ENCODE peak calls at places on chromosomes 5 and 9, in six cellular contexts. M, F, A, U, O and E are unnamed samples.

GRCh38 chr9:93116049-93116961 is 17.7 kb downstream of the NINJ1 start:
- DNase-seq in F (peak; percentile 91), A (no peak), O (no peak), U (peak; percentile 85), M (peak; percentile 72), E (peak; percentile 82)

GRCh38 chr9:5622019-5622418 is 6.9 kb upstream of the RIC1 start:
- DNase-seq in A (no peak), M (peak; percentile 91), F (peak; percentile 86), O (peak; percentile 71), U (peak; percentile 88), E (peak; percentile 80)

GRCh38 chr5:168268949-168269943 is 22.2 kb upstream of the WWC1 start:
- DNase-seq in A (no peak), M (peak; percentile 82), O (no peak), F (peak; percentile 86), U (peak; percentile 77), E (peak; percentile 82)

GRCh38 chr5:168592014-168592368 is 12.8 kb upstream of the PANK3 start:
- DNase-seq in O (peak; percentile 29), A (no peak), U (peak; percentile 56), M (peak; percentile 35), F (peak; percentile 69), E (peak; percentile 76)

GRCh38 chr9:3285365-3286161 is 240.2 kb downstream of the RFX3 start:
- DNase-seq in M (peak; percentile 37), F (peak; percentile 34), U (no peak), O (peak; percentile 42), A (no peak), E (peak; percentile 34)

GRCh38 chr9:81074261-81074660 is 615.1 kb downstream of the TLE1 start:
- DNase-seq in M (no peak), F (no peak), O (no peak), U (no peak), A (no peak), E (no peak)

GRCh38 chr5:98568336-98568735 is 205.1 kb upstream of the RGMB start:
- DNase-seq in O (no peak), F (peak; percentile 22), A (no peak), M (peak; percentile 34), U (peak; percentile 69), E (no peak)

GRCh38 chr9:129568560-129569505 is 52.1 kb downstream of the C9orf50 start:
- DNase-seq in U (peak; percentile 44), F (peak; percentile 72), M (no peak), O (no peak), A (no peak), E (no peak)

GRCh38 chr5:159851053-159851452 is 65.2 kb upstream of the ADRA1B start:
- DNase-seq in A (no peak), F (no peak), M (peak; percentile 17), O (no peak), U (peak; percentile 68), E (no peak)

GRCh38 chr9:137683307-137683864 is 64.6 kb downstream of the EHMT1 start:
- DNase-seq in U (no peak), M (no peak), O (no peak), F (no peak), A (no peak), E (no peak)

GRCh38 chr9:4276856-4277255 is 23.0 kb downstream of the GLIS3 start:
- DNase-seq in O (no peak), U (no peak), F (no peak), M (no peak), A (no peak), E (no peak)

GRCh38 chr5:40834391-40834848 is 602 bp downstream of the RPL37 start:
- DNase-seq in A (peak; percentile 35), U (peak; percentile 36), O (no peak), F (peak; percentile 53), M (peak; percentile 33), E (peak; percentile 42)

GRCh38 chr9:108606408-108606807 is 249.4 kb downstream of the ACTL7B start:
- DNase-seq in U (no peak), O (no peak), F (no peak), M (no peak), A (no peak), E (no peak)
- TF ChIP-seq CTCF in U (no peak), O (no peak), F (no peak), M (no peak), A (no peak), E (no peak)

GRCh38 chr5:117072439-117072838 is 497.8 kb upstream of the SEMA6A start:
- DNase-seq in A (no peak), F (no peak), U (no peak), M (no peak), O (no peak), E (no peak)

GRCh38 chr5:117077142-117077541 is 502.5 kb upstream of the SEMA6A start:
- DNase-seq in O (no peak), U (no peak), M (no peak), F (peak; percentile 7), A (no peak), E (peak; percentile 14)
- TF ChIP-seq CTCF in O (no peak), U (peak; percentile 16), M (no peak), F (peak; percentile 52), A (no peak), E (peak; percentile 42)

DNA sequence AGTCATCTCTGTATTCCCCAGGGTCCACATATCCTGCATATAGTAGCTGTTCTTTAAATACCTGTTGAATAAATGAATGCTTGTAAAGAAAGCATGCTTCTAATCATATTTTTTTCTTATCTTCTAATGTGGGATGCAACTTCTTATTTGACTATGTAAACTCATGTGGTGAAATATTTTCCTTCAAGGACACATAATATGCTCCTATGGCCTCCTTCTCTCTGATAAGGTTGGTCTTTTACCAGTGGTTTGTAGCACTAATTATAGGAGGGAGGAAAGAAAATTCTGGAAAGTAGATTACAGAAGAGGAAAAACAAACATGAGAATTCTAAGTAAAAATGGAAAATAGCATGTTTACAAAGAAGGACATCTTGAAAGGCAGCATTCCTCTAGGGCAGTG is 28.6 kb upstream of the C5orf63 start:
- DNase-seq in U (no peak), F (no peak), A (no peak), M (no peak), O (no peak), E (no peak)
- TF ChIP-seq CTCF in U (no peak), F (no peak), A (no peak), M (no peak), O (no peak), E (no peak)

GRCh38 chr9:21413089-21414023 is 4.4 kb downstream of the IFNA8 start:
- DNase-seq in O (no peak), A (no peak), U (no peak), M (no peak), F (peak; percentile 14), E (no peak)
- TF ChIP-seq CTCF in O (peak; percentile 3), A (no peak), U (peak; percentile 33), M (peak; percentile 16), F (peak; percentile 48), E (peak; percentile 33)

DNA sequence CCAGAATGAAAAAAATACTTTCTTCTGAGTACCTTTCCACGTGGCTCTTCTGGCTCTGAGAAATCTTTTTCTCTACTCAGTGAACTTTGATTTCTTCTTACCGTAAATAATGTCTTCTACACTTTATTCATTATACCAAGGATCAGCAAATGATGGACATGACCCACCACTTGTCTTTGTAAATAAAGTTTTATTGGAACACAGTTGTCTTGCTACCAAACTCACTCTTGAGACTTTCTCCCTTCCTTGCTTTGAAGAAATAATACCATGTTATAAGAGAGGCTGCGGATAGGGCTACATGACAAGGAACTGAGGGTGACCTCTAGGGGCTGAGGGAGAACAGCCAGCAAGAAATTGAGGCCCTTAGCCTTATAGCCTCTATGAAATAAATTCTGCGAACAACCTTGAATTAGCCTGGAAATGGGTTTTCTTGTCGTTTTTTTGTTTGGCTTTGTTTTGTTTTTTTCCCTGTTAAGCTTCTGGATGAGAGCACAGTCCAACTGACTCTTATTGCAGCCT is 212.5 kb downstream of the COMMD10 start:
- DNase-seq in A (no peak), M (no peak), O (no peak), F (no peak), U (no peak), E (no peak)
- TF ChIP-seq CTCF in A (no peak), M (no peak), O (no peak), F (no peak), U (no peak), E (no peak)

GRCh38 chr5:9288234-9288633 is 257.6 kb downstream of the SEMA5A start:
- DNase-seq in O (no peak), M (no peak), U (no peak), F (no peak), A (no peak), E (no peak)
- TF ChIP-seq CTCF in O (no peak), M (no peak), U (no peak), F (no peak), A (no peak), E (peak; percentile 25)

GRCh38 chr5:90166816-90167215 is 242.7 kb downstream of the CETN3 start:
- DNase-seq in O (no peak), F (no peak), A (no peak), U (no peak), M (no peak), E (no peak)

GRCh38 chr5:90162324-90162723 is 247.2 kb downstream of the CETN3 start:
- DNase-seq in F (no peak), U (no peak), A (no peak), M (no peak), O (no peak), E (no peak)

GRCh38 chr5:90158131-90158530 is 251.4 kb downstream of the CETN3 start:
- DNase-seq in U (no peak), M (no peak), A (no peak), F (no peak), O (no peak), E (no peak)

DNA sequence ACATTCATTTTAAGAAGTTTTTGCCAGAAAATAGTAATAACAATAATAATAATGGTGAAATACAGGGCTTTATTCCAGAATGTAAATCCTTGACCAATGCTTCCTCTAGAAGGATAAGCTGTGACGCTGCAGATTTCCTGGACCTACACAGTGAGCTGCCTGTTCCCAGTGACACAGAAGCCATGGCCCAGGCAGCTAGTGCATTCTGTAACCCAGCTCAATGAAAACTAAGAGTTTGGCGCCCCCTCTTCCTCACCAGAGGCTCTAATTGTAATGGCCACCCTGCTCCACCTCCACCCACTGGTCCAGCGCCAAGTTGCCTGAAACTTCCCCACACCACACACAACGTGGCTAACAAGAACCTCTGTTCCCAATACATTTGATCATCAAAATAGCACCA is 248.2 kb downstream of the CETN3 start:
- DNase-seq in M (no peak), A (no peak), O (no peak), U (peak; percentile 40), F (peak; percentile 84), E (peak; percentile 68)
- TF ChIP-seq CTCF in M (no peak), A (no peak), O (peak; percentile 19), U (peak; percentile 31), F (peak; percentile 77), E (peak; percentile 35)

GRCh38 chr9:124206391-124206790 is 51.4 kb upstream of the NEK6 start:
- DNase-seq in O (no peak), U (no peak), F (no peak), A (no peak), M (no peak), E (no peak)

GRCh38 chr9:124209774-124210173 is 48.0 kb upstream of the NEK6 start:
- DNase-seq in F (no peak), A (no peak), M (no peak), O (no peak), U (no peak), E (no peak)

GRCh38 chr9:124210697-124211096 is 47.1 kb upstream of the NEK6 start:
- DNase-seq in F (no peak), M (peak; percentile 61), U (peak; percentile 55), A (no peak), O (no peak), E (peak; percentile 17)

GRCh38 chr9:124208571-124208970 is 49.2 kb upstream of the NEK6 start:
- DNase-seq in U (no peak), A (no peak), F (no peak), O (no peak), M (no peak), E (no peak)

GRCh38 chr9:124209279-124209678 is 48.5 kb upstream of the NEK6 start:
- DNase-seq in M (no peak), U (no peak), O (no peak), F (no peak), A (no peak), E (no peak)
- TF ChIP-seq CTCF in M (no peak), U (no peak), O (no peak), F (no peak), A (no peak), E (no peak)